ENCODE peak calls at places on chromosomes 12 and 14, in nine cellular contexts. Y is WTC11; K is naive thymus-derived CD4-positive, alpha-beta T cell; R is activated CD4-positive, alpha-beta T cell treated with anti-CD3 and anti-CD28 coated beads for 36 hours; E is gastroesophageal sphincter; I is heart left ventricle; G is right lobe of liver; C is right cardiac atrium; W is Right ventricle myocardium superior. D is an unnamed sample.

GRCh38 chr14:67343601-67344230 is 15.9 kb downstream of the ATP6V1D start:
- ATAC-seq in C (no peak), G (no peak), I (no peak), E (no peak), R (peak; percentile 76), K (no peak), W (no peak), Y (no peak), D (no peak)

GRCh38 chr12:19151298-19151697 is 21.8 kb downstream of the PLEKHA5 start:
- ATAC-seq in G (no peak), E (no peak), R (no peak), C (no peak), Y (no peak), I (no peak), W (no peak), K (no peak), D (no peak)

GRCh38 chr14:59296508-59296907 is 108.0 kb downstream of the DAAM1 start:
- ATAC-seq in C (no peak), G (peak; percentile 65), W (no peak), I (no peak), Y (no peak), K (no peak), E (no peak), R (no peak), D (no peak)

GRCh38 chr14:99129998-99130397 is 142.0 kb downstream of the BCL11B start:
- ATAC-seq in E (no peak), G (no peak), K (no peak), I (no peak), R (no peak), W (no peak), Y (no peak), C (no peak), D (no peak)

GRCh38 chr14:70814466-70814865 is 5.2 kb upstream of the MAP3K9 start:
- ATAC-seq in C (no peak), R (no peak), I (no peak), E (no peak), Y (no peak), K (no peak), W (no peak), G (no peak), D (peak; percentile 6)

GRCh38 chr14:74571901-74572828 is 39.9 kb downstream of the LTBP2 start:
- ATAC-seq in G (no peak), W (peak; percentile 9), K (peak; percentile 70), R (peak; percentile 80), E (peak; percentile 79), Y (no peak), I (peak; percentile 54), C (peak; percentile 60), D (no peak)

GRCh38 chr12:124828264-124829007 is 35.2 kb downstream of the SCARB1 start:
- ATAC-seq in I (no peak), K (no peak), W (peak; percentile 15), E (no peak), C (no peak), R (no peak), G (peak; percentile 81), Y (no peak), D (no peak)

GRCh38 chr14:38210168-38210567 is 2.5 kb downstream of the SSTR1 start:
- ATAC-seq in I (peak; percentile 13), K (no peak), W (no peak), G (no peak), C (peak; percentile 20), Y (no peak), E (no peak), R (no peak), D (no peak)

GRCh38 chr12:123950476-123951169 is 22.0 kb downstream of the CCDC92 start:
- ATAC-seq in E (no peak), C (peak; percentile 33), R (no peak), Y (no peak), I (no peak), G (no peak), K (no peak), W (no peak), D (no peak)

GRCh38 chr14:92717571-92718042 is 30.8 kb downstream of the LGMN start:
- ATAC-seq in I (no peak), W (no peak), C (no peak), R (peak; percentile 68), Y (no peak), K (peak; percentile 63), G (no peak), E (no peak), D (no peak)

GRCh38 chr12:26317942-26318565 is 122.7 kb downstream of the SSPN start:
- ATAC-seq in E (peak; percentile 53), W (no peak), R (peak; percentile 99), C (no peak), G (no peak), Y (no peak), K (no peak), I (no peak), D (peak; percentile 78)

GRCh38 chr12:75337905-75338304 is 3.4 kb downstream of the GLIPR1L1 start:
- ATAC-seq in G (no peak), I (no peak), E (no peak), K (no peak), R (no peak), Y (no peak), C (no peak), W (no peak), D (no peak)

GRCh38 chr12:75996907-75997447 is 34.6 kb downstream of the PHLDA1 start:
- ATAC-seq in W (peak; percentile 80), G (no peak), E (no peak), R (no peak), C (peak; percentile 43), I (peak; percentile 72), Y (no peak), K (no peak), D (no peak)

GRCh38 chr12:104672501-104673265 is 215.9 kb downstream of the CHST11 start:
- ATAC-seq in I (peak; percentile 79), W (peak; percentile 9), E (no peak), K (no peak), G (no peak), Y (no peak), C (peak; percentile 71), R (no peak), D (no peak)

GRCh38 chr12:10354502-10354901 is 35.3 kb downstream of the KLRK1 start:
- ATAC-seq in I (no peak), Y (peak; percentile 24), K (no peak), C (no peak), E (no peak), G (no peak), W (no peak), R (no peak), D (no peak)

GRCh38 chr14:23694085-23694975 is 58.2 kb downstream of the DHRS2 start:
- ATAC-seq in W (peak; percentile 78), R (peak; percentile 57), G (peak; percentile 75), Y (peak; percentile 68), E (no peak), I (peak; percentile 53), K (no peak), C (peak; percentile 51), D (no peak)

GRCh38 chr12:11834104-11834812 is 184.8 kb downstream of the ETV6 start:
- ATAC-seq in W (no peak), I (no peak), Y (no peak), G (peak; percentile 47), E (no peak), K (no peak), R (peak; percentile 25), C (peak; percentile 3), D (no peak)

GRCh38 chr12:14576896-14577295 is 9.2 kb upstream of the PLBD1 start:
- ATAC-seq in E (no peak), K (no peak), I (no peak), C (no peak), W (no peak), R (peak; percentile 33), G (no peak), Y (no peak), D (no peak)

GRCh38 chr12:49375406-49375805 is 8.1 kb downstream of the SPATS2 start:
- ATAC-seq in K (no peak), W (no peak), E (no peak), G (no peak), C (no peak), Y (no peak), R (peak; percentile 58), I (no peak), D (no peak)